ENCODE peak calls at places on chromosome 3, in six cellular contexts. O is brain microvascular endothelial cell, T is WERI-Rb-1, C is heart right ventricle, X is uterus, V is GM06990. A is an unnamed sample.

GRCh38 chr3:52047295-52047960 is 8.9 kb downstream of the DUSP7 start:
- DNase-seq in O (no peak), V (no peak), T (no peak), C (no peak), X (no peak), A (no peak)

GRCh38 chr3:3699816-3700633 is 99.2 kb upstream of the LRRN1 start:
- DNase-seq in T (no peak), X (no peak), O (no peak), C (no peak), V (no peak), A (no peak)

GRCh38 chr3:196559826-196560225 is 8.5 kb downstream of the WDR53 start:
- DNase-seq in O (no peak), C (no peak), X (no peak), T (no peak), V (no peak), A (no peak)

GRCh38 chr3:171776411-171776810 is 33.9 kb downstream of the PLD1 start:
- DNase-seq in V (no peak), T (no peak), C (no peak), X (no peak), O (no peak), A (no peak)

GRCh38 chr3:182947892-182948291 is 32.4 kb downstream of the DCUN1D1 start:
- DNase-seq in O (no peak), V (no peak), C (no peak), X (no peak), T (no peak), A (peak)

GRCh38 chr3:179081885-179082284 is 10.3 kb upstream of the ZMAT3 start:
- DNase-seq in C (no peak), T (no peak), X (no peak), O (no peak), V (no peak), A (no peak)

GRCh38 chr3:81554348-81554747 is 207.1 kb downstream of the GBE1 start:
- DNase-seq in T (no peak), O (peak), X (no peak), C (no peak), V (no peak), A (peak)

GRCh38 chr3:50649451-50649931 is 25.2 kb upstream of the DOCK3 start:
- DNase-seq in X (no peak), V (no peak), T (no peak), O (no peak), C (peak), A (no peak)

GRCh38 chr3:141979050-141979671 is 102.7 kb downstream of the ATP1B3 start:
- DNase-seq in T (no peak), C (no peak), V (no peak), X (no peak), O (peak), A (peak)

DNA sequence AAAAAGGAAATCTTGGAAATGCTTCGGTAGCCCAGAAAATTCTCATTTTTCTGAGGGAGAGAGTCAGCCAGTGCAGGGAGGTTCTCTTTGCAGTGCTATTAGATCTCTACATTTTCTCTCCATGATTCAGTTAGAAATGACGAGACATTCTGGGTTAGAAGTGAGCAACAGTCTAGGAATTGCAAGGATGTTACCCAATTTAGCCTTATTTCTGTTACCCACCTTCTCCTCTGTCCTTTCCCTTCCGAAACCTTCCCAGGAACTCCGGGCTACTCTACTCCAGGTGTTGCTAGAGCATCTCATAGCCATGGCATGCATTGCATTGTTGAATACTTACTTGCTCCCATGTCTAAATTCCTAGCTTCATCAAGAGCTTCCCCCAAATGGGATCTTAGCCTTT is 106.9 kb downstream of the EDEM1 start:
- DNase-seq in T (no peak), O (no peak), C (no peak), X (no peak), V (no peak), A (peak)
- TF ChIP-seq CTCF in T (no peak), O (no peak), C (no peak), X (no peak), V (no peak), A (no peak)

DNA sequence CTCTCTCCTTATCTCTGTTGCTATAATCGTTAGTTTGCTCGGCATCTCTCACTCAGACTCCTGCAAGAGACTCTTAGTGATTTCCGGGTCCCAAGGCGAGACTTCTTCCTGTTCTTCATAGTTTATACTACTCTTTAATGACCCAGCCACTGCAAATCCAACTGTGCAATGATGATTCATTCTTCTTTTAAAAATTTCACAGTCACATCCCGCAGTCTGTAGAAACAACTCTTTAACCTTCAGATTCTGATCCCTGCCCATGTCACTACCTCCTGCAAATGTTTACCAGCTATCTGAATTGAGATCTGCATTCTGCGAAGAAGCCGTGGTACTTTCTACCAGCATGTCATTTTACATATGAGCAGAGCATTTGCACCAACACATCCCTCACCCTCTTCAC is 2.8 kb upstream of the VGLL3 start:
- DNase-seq in C (no peak), O (peak), X (no peak), V (no peak), T (no peak), A (peak)
- H3K4me3 ChIP-seq in C (no peak), O (no peak), X (no peak), V (no peak), T (no peak), A (peak)

GRCh38 chr3:76107935-76108570 is 322.7 kb upstream of the ZNF717 start:
- DNase-seq in C (no peak), X (no peak), V (no peak), T (peak), O (peak), A (peak)
- TF ChIP-seq CTCF in C (peak), X (no peak), V (peak), T (peak), O (peak), A (peak)

GRCh38 chr3:13584427-13584891 is 35.5 kb downstream of the FBLN2 start:
- DNase-seq in T (no peak), O (no peak), V (no peak), X (no peak), C (no peak), A (no peak)

GRCh38 chr3:13584901-13585300 is 36.0 kb downstream of the FBLN2 start:
- DNase-seq in V (no peak), T (no peak), X (no peak), C (no peak), O (no peak), A (no peak)

GRCh38 chr3:13588221-13588701 is 39.3 kb downstream of the FBLN2 start:
- DNase-seq in O (peak), V (no peak), T (no peak), X (no peak), C (no peak), A (no peak)

GRCh38 chr3:13588971-13589370 is 40.0 kb downstream of the FBLN2 start:
- DNase-seq in V (no peak), X (no peak), O (no peak), T (no peak), C (no peak), A (no peak)

GRCh38 chr3:13587442-13587841 is 38.5 kb downstream of the FBLN2 start:
- DNase-seq in X (no peak), O (no peak), C (no peak), T (no peak), V (no peak), A (no peak)
- H3K4me3 ChIP-seq in X (no peak), O (no peak), C (no peak), T (no peak), V (no peak), A (no peak)

DNA sequence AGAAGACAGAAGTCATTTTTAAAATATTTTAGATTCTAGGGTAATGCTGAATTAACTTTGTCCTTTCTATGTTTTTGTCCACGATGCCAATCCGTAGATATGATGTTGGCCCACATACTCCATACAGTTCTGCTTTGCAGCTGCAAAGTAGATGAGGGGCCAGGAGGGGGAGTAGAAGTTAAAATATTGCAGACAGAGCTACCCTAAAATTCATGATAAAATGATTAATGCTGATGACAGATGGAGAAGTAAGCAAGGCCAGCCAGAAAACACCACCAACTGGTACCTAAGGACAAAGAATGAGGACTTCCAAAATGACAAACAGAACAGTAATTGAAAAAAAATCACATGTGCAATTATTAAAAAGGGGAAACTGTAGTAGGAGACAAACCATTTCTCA is 756.6 kb upstream of the ARPP21 start:
- DNase-seq in V (no peak), X (no peak), O (peak), T (peak), C (no peak), A (peak)
- TF ChIP-seq CTCF in V (no peak), X (no peak), O (peak), T (peak), C (no peak), A (no peak)

GRCh38 chr3:53803816-53804545 is 42.2 kb downstream of the CHDH start:
- DNase-seq in T (no peak), O (no peak), C (no peak), X (no peak), V (no peak), A (no peak)

GRCh38 chr3:53803124-53803815 is 42.9 kb downstream of the CHDH start:
- DNase-seq in C (no peak), X (no peak), O (no peak), V (no peak), T (no peak), A (no peak)

GRCh38 chr3:53806182-53807116 is 39.8 kb downstream of the CHDH start:
- DNase-seq in T (no peak), X (no peak), O (peak), C (peak), V (no peak), A (peak)

GRCh38 chr3:53805463-53806159 is 40.6 kb downstream of the CHDH start:
- DNase-seq in C (no peak), T (no peak), X (no peak), O (no peak), V (no peak), A (no peak)

GRCh38 chr3:53804697-53805462 is 41.3 kb downstream of the CHDH start:
- DNase-seq in C (no peak), T (no peak), V (peak), O (peak), X (peak), A (peak)
- H3K4me3 ChIP-seq in C (no peak), T (no peak), V (no peak), O (no peak), X (no peak), A (no peak)

GRCh38 chr3:58425782-58426181 is 7.8 kb downstream of the PDHB start:
- DNase-seq in C (no peak), O (no peak), X (no peak), T (no peak), V (no peak), A (no peak)

GRCh38 chr3:58424613-58425012 is 9.0 kb downstream of the PDHB start:
- DNase-seq in X (no peak), T (no peak), V (no peak), C (no peak), O (no peak), A (no peak)

GRCh38 chr3:58419782-58420512 is 13.7 kb downstream of the PDHB start:
- DNase-seq in C (peak), O (no peak), X (peak), V (peak), T (no peak), A (peak)

GRCh38 chr3:58421004-58421403 is 12.6 kb downstream of the PDHB start:
- DNase-seq in X (no peak), O (no peak), T (no peak), V (peak), C (no peak), A (no peak)

DNA sequence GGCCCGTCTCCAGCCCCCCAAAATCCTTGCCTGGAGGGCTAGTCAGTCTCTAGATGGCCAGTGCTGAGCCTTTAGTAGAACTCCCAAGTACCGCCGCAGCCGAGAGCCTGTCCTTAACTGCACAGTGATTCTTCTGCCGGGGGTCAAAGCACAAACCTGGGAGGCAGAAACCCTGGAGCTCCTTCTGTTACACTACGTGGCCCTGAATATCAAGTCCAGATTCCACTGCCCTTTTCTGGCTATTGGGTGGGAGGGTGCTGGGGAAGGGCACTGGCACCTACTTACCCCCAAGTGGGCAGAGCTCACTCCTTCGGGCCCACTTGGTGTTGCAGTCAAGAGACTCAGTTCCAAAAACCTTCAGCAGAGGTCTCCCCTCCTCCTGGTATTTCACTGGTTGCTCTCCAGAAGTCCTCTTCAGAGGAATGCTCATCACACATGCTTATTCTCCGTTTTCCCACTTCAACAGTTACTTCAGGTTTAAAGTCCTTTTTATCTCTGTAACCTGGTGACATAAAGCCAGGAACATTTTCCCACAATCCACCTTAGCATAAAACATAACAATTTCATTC is 10.8 kb downstream of the PDHB start:
- DNase-seq in V (no peak), T (peak), O (no peak), X (no peak), C (no peak), A (peak)
- TF ChIP-seq CTCF in V (no peak), T (peak), O (peak), X (peak), C (peak), A (peak)